ENCODE peak calls at places on chromosomes 5 and 9, in six cellular contexts. One of them, this sample, is unnamed.

GRCh38 chr9:124654431-124654830 is 116.7 kb downstream of the NR6A1 start:
- DNase-seq in mesenchymal stem cell: no peak
- DNase-seq in stimulated activated CD4-positive, alpha-beta T cell treated with anti-CD3 and anti-CD28 coated beads, Interleukin-1b, Interleukin-23, amount 100 ng/mL, for 4 hours: no peak
- DNase-seq in HFFc6: no peak
- DNase-seq in NCI-H2107: no peak
- DNase-seq in left ventricle myocardium superior: no peak
- DNase-seq in this sample: no peak

GRCh38 chr5:42948961-42949347 is 91.2 kb downstream of the ANXA2R start:
- DNase-seq in NCI-H2107: no peak
- DNase-seq in mesenchymal stem cell: no peak
- DNase-seq in HFFc6: no peak
- DNase-seq in left ventricle myocardium superior: no peak
- DNase-seq in stimulated activated CD4-positive, alpha-beta T cell treated with anti-CD3 and anti-CD28 coated beads, Interleukin-1b, Interleukin-23, amount 100 ng/mL, for 4 hours: no peak
- DNase-seq in this sample: no peak

GRCh38 chr5:104111622-104112021 is 549.0 kb upstream of the NUDT12 start:
- DNase-seq in stimulated activated CD4-positive, alpha-beta T cell treated with anti-CD3 and anti-CD28 coated beads, Interleukin-1b, Interleukin-23, amount 100 ng/mL, for 4 hours: no peak
- DNase-seq in left ventricle myocardium superior: no peak
- DNase-seq in HFFc6: no peak
- DNase-seq in mesenchymal stem cell: no peak
- DNase-seq in NCI-H2107: no peak
- DNase-seq in this sample: no peak

GRCh38 chr5:42887575-42887974 is 75.9 kb upstream of the SELENOP start:
- DNase-seq in left ventricle myocardium superior: no peak
- DNase-seq in NCI-H2107: no peak
- DNase-seq in stimulated activated CD4-positive, alpha-beta T cell treated with anti-CD3 and anti-CD28 coated beads, Interleukin-1b, Interleukin-23, amount 100 ng/mL, for 4 hours: no peak
- DNase-seq in HFFc6: no peak
- DNase-seq in mesenchymal stem cell: no peak
- DNase-seq in this sample: no peak

GRCh38 chr5:132221781-132222648 is 5.6 kb downstream of the P4HA2 start:
- DNase-seq in mesenchymal stem cell: no peak
- DNase-seq in left ventricle myocardium superior: peak
- DNase-seq in HFFc6: peak
- DNase-seq in NCI-H2107: no peak
- DNase-seq in stimulated activated CD4-positive, alpha-beta T cell treated with anti-CD3 and anti-CD28 coated beads, Interleukin-1b, Interleukin-23, amount 100 ng/mL, for 4 hours: no peak
- DNase-seq in this sample: no peak

GRCh38 chr9:69554945-69555344 is 117.2 kb downstream of the APBA1 start:
- DNase-seq in HFFc6: peak
- DNase-seq in NCI-H2107: no peak
- DNase-seq in stimulated activated CD4-positive, alpha-beta T cell treated with anti-CD3 and anti-CD28 coated beads, Interleukin-1b, Interleukin-23, amount 100 ng/mL, for 4 hours: no peak
- DNase-seq in left ventricle myocardium superior: no peak
- DNase-seq in mesenchymal stem cell: peak
- DNase-seq in this sample: no peak

GRCh38 chr9:93505518-93506123 is 52.2 kb upstream of the FAM120AOS start:
- DNase-seq in left ventricle myocardium superior: no peak
- DNase-seq in NCI-H2107: no peak
- DNase-seq in mesenchymal stem cell: peak
- DNase-seq in HFFc6: no peak
- DNase-seq in stimulated activated CD4-positive, alpha-beta T cell treated with anti-CD3 and anti-CD28 coated beads, Interleukin-1b, Interleukin-23, amount 100 ng/mL, for 4 hours: no peak
- DNase-seq in this sample: no peak

GRCh38 chr9:20321683-20322082 is 300.6 kb downstream of the MLLT3 start:
- DNase-seq in stimulated activated CD4-positive, alpha-beta T cell treated with anti-CD3 and anti-CD28 coated beads, Interleukin-1b, Interleukin-23, amount 100 ng/mL, for 4 hours: no peak
- DNase-seq in left ventricle myocardium superior: no peak
- DNase-seq in HFFc6: no peak
- DNase-seq in mesenchymal stem cell: no peak
- DNase-seq in NCI-H2107: no peak
- DNase-seq in this sample: no peak

GRCh38 chr5:61744690-61745619 is 412.9 kb downstream of the ZSWIM6 start:
- DNase-seq in stimulated activated CD4-positive, alpha-beta T cell treated with anti-CD3 and anti-CD28 coated beads, Interleukin-1b, Interleukin-23, amount 100 ng/mL, for 4 hours: no peak
- DNase-seq in mesenchymal stem cell: no peak
- DNase-seq in left ventricle myocardium superior: no peak
- DNase-seq in NCI-H2107: no peak
- DNase-seq in HFFc6: no peak
- DNase-seq in this sample: peak

GRCh38 chr9:137816531-137817235 is 60.9 kb upstream of the CACNA1B start:
- DNase-seq in mesenchymal stem cell: no peak
- DNase-seq in HFFc6: no peak
- DNase-seq in stimulated activated CD4-positive, alpha-beta T cell treated with anti-CD3 and anti-CD28 coated beads, Interleukin-1b, Interleukin-23, amount 100 ng/mL, for 4 hours: no peak
- DNase-seq in left ventricle myocardium superior: no peak
- DNase-seq in NCI-H2107: no peak
- DNase-seq in this sample: no peak

GRCh38 chr5:168168978-168169696 is 122.3 kb upstream of the WWC1 start:
- DNase-seq in NCI-H2107: no peak
- DNase-seq in left ventricle myocardium superior: peak
- DNase-seq in HFFc6: no peak
- DNase-seq in mesenchymal stem cell: no peak
- DNase-seq in stimulated activated CD4-positive, alpha-beta T cell treated with anti-CD3 and anti-CD28 coated beads, Interleukin-1b, Interleukin-23, amount 100 ng/mL, for 4 hours: no peak
- DNase-seq in this sample: no peak

GRCh38 chr5:109316631-109317030 is 93.1 kb downstream of the PJA2 start:
- DNase-seq in NCI-H2107: no peak
- DNase-seq in left ventricle myocardium superior: no peak
- DNase-seq in HFFc6: peak
- DNase-seq in mesenchymal stem cell: no peak
- DNase-seq in stimulated activated CD4-positive, alpha-beta T cell treated with anti-CD3 and anti-CD28 coated beads, Interleukin-1b, Interleukin-23, amount 100 ng/mL, for 4 hours: no peak
- DNase-seq in this sample: no peak

GRCh38 chr5:9654886-9655285 is 24.7 kb upstream of the TAS2R1 start:
- DNase-seq in mesenchymal stem cell: peak
- DNase-seq in HFFc6: peak
- DNase-seq in left ventricle myocardium superior: no peak
- DNase-seq in NCI-H2107: no peak
- DNase-seq in stimulated activated CD4-positive, alpha-beta T cell treated with anti-CD3 and anti-CD28 coated beads, Interleukin-1b, Interleukin-23, amount 100 ng/mL, for 4 hours: no peak
- DNase-seq in this sample: no peak

GRCh38 chr5:16539169-16539666 is 73.6 kb upstream of the ZNF622 start:
- DNase-seq in stimulated activated CD4-positive, alpha-beta T cell treated with anti-CD3 and anti-CD28 coated beads, Interleukin-1b, Interleukin-23, amount 100 ng/mL, for 4 hours: no peak
- DNase-seq in left ventricle myocardium superior: peak
- DNase-seq in NCI-H2107: no peak
- DNase-seq in HFFc6: peak
- DNase-seq in mesenchymal stem cell: peak
- DNase-seq in this sample: peak

GRCh38 chr5:32232441-32233219 is 58.5 kb upstream of the GOLPH3 start:
- DNase-seq in mesenchymal stem cell: peak
- DNase-seq in stimulated activated CD4-positive, alpha-beta T cell treated with anti-CD3 and anti-CD28 coated beads, Interleukin-1b, Interleukin-23, amount 100 ng/mL, for 4 hours: peak
- DNase-seq in HFFc6: peak
- DNase-seq in left ventricle myocardium superior: peak
- DNase-seq in NCI-H2107: peak
- DNase-seq in this sample: peak

GRCh38 chr9:27473135-27473534 is 51.0 kb upstream of the IFNK start:
- DNase-seq in NCI-H2107: no peak
- DNase-seq in left ventricle myocardium superior: peak
- DNase-seq in mesenchymal stem cell: peak
- DNase-seq in HFFc6: no peak
- DNase-seq in stimulated activated CD4-positive, alpha-beta T cell treated with anti-CD3 and anti-CD28 coated beads, Interleukin-1b, Interleukin-23, amount 100 ng/mL, for 4 hours: no peak
- DNase-seq in this sample: peak

GRCh38 chr5:73448451-73449136 is at the start of gene FOXD1:
- DNase-seq in stimulated activated CD4-positive, alpha-beta T cell treated with anti-CD3 and anti-CD28 coated beads, Interleukin-1b, Interleukin-23, amount 100 ng/mL, for 4 hours: no peak
- DNase-seq in mesenchymal stem cell: peak
- DNase-seq in HFFc6: peak
- DNase-seq in NCI-H2107: peak
- DNase-seq in left ventricle myocardium superior: peak
- DNase-seq in this sample: peak

GRCh38 chr9:95494022-95494415 is 22.8 kb downstream of the PTCH1 start:
- DNase-seq in mesenchymal stem cell: no peak
- DNase-seq in HFFc6: no peak
- DNase-seq in stimulated activated CD4-positive, alpha-beta T cell treated with anti-CD3 and anti-CD28 coated beads, Interleukin-1b, Interleukin-23, amount 100 ng/mL, for 4 hours: no peak
- DNase-seq in NCI-H2107: peak
- DNase-seq in left ventricle myocardium superior: no peak
- DNase-seq in this sample: no peak

GRCh38 chr9:114344692-114345091 is 15.0 kb downstream of the ORM2 start:
- DNase-seq in left ventricle myocardium superior: no peak
- DNase-seq in NCI-H2107: no peak
- DNase-seq in mesenchymal stem cell: no peak
- DNase-seq in stimulated activated CD4-positive, alpha-beta T cell treated with anti-CD3 and anti-CD28 coated beads, Interleukin-1b, Interleukin-23, amount 100 ng/mL, for 4 hours: no peak
- DNase-seq in HFFc6: no peak
- DNase-seq in this sample: no peak

GRCh38 chr9:13470836-13471235 is 191.3 kb upstream of the MPDZ start:
- DNase-seq in HFFc6: no peak
- DNase-seq in NCI-H2107: no peak
- DNase-seq in mesenchymal stem cell: no peak
- DNase-seq in stimulated activated CD4-positive, alpha-beta T cell treated with anti-CD3 and anti-CD28 coated beads, Interleukin-1b, Interleukin-23, amount 100 ng/mL, for 4 hours: no peak
- DNase-seq in left ventricle myocardium superior: no peak
- DNase-seq in this sample: no peak

GRCh38 chr9:1051286-1052118 is 1.3 kb downstream of the DMRT2 start:
- DNase-seq in NCI-H2107: no peak
- DNase-seq in HFFc6: no peak
- DNase-seq in mesenchymal stem cell: no peak
- DNase-seq in stimulated activated CD4-positive, alpha-beta T cell treated with anti-CD3 and anti-CD28 coated beads, Interleukin-1b, Interleukin-23, amount 100 ng/mL, for 4 hours: no peak
- DNase-seq in left ventricle myocardium superior: peak
- DNase-seq in this sample: no peak

GRCh38 chr5:80326468-80326867 is 6.7 kb downstream of the SPZ1 start:
- DNase-seq in NCI-H2107: no peak
- DNase-seq in HFFc6: no peak
- DNase-seq in left ventricle myocardium superior: no peak
- DNase-seq in mesenchymal stem cell: no peak
- DNase-seq in stimulated activated CD4-positive, alpha-beta T cell treated with anti-CD3 and anti-CD28 coated beads, Interleukin-1b, Interleukin-23, amount 100 ng/mL, for 4 hours: no peak
- DNase-seq in this sample: no peak

GRCh38 chr5:34517249-34517648 is 138.9 kb upstream of the RAI14 start:
- DNase-seq in NCI-H2107: no peak
- DNase-seq in stimulated activated CD4-positive, alpha-beta T cell treated with anti-CD3 and anti-CD28 coated beads, Interleukin-1b, Interleukin-23, amount 100 ng/mL, for 4 hours: no peak
- DNase-seq in left ventricle myocardium superior: no peak
- DNase-seq in HFFc6: peak
- DNase-seq in mesenchymal stem cell: peak
- DNase-seq in this sample: no peak

GRCh38 chr5:33726422-33727165 is 165.2 kb downstream of the ADAMTS12 start:
- DNase-seq in NCI-H2107: no peak
- DNase-seq in left ventricle myocardium superior: no peak
- DNase-seq in stimulated activated CD4-positive, alpha-beta T cell treated with anti-CD3 and anti-CD28 coated beads, Interleukin-1b, Interleukin-23, amount 100 ng/mL, for 4 hours: no peak
- DNase-seq in HFFc6: peak
- DNase-seq in mesenchymal stem cell: no peak
- DNase-seq in this sample: no peak

GRCh38 chr9:104944356-104944755 is 16.4 kb upstream of the ABCA1 start:
- DNase-seq in NCI-H2107: no peak
- DNase-seq in mesenchymal stem cell: peak
- DNase-seq in stimulated activated CD4-positive, alpha-beta T cell treated with anti-CD3 and anti-CD28 coated beads, Interleukin-1b, Interleukin-23, amount 100 ng/mL, for 4 hours: no peak
- DNase-seq in HFFc6: no peak
- DNase-seq in left ventricle myocardium superior: no peak
- DNase-seq in this sample: no peak

This sample was measured in HuH-7.